ENCODE peak calls at places on chromosomes 16 and 17, in nine cellular contexts. One of them, this sample, is unnamed.

GRCh38 chr17:71438631-71439146 is 682.1 kb upstream of the SOX9 start:
- DNase-seq in EL: peak; percentile 98
- DNase-seq in gastrocnemius medialis: no peak
- DNase-seq in BJ: peak; percentile 89
- DNase-seq in heart left ventricle: no peak
- DNase-seq in Right ventricle myocardium superior: no peak
- DNase-seq in HepG2: peak; percentile 25
- DNase-seq in NCI-H510A: peak; percentile 50
- DNase-seq in Calu3: peak; percentile 45
- DNase-seq in this sample: no peak

GRCh38 chr16:1163567-1164055 is 10.7 kb downstream of the CACNA1H start:
- DNase-seq in EL: peak; percentile 26
- DNase-seq in gastrocnemius medialis: no peak
- DNase-seq in BJ: no peak
- DNase-seq in heart left ventricle: no peak
- DNase-seq in Right ventricle myocardium superior: no peak
- DNase-seq in HepG2: no peak
- DNase-seq in NCI-H510A: no peak
- DNase-seq in Calu3: peak; percentile 55
- DNase-seq in this sample: no peak

GRCh38 chr17:2094891-2095535 is 40.1 kb downstream of the HIC1 start:
- DNase-seq in EL: no peak
- DNase-seq in gastrocnemius medialis: peak; percentile 44
- DNase-seq in BJ: no peak
- DNase-seq in heart left ventricle: peak; percentile 85
- DNase-seq in Right ventricle myocardium superior: peak; percentile 80
- DNase-seq in HepG2: peak; percentile 92
- DNase-seq in NCI-H510A: no peak
- DNase-seq in Calu3: no peak
- DNase-seq in this sample: no peak

GRCh38 chr16:72124761-72125634 is 31.4 kb downstream of the DHX38 start:
- DNase-seq in EL: peak; percentile 76
- DNase-seq in gastrocnemius medialis: peak; percentile 51
- DNase-seq in BJ: peak; percentile 5
- DNase-seq in heart left ventricle: peak; percentile 70
- DNase-seq in Right ventricle myocardium superior: peak; percentile 61
- DNase-seq in HepG2: peak; percentile 67
- DNase-seq in NCI-H510A: peak; percentile 51
- DNase-seq in Calu3: peak; percentile 84
- DNase-seq in this sample: peak; percentile 76

GRCh38 chr16:88439706-88440105 is 13.4 kb upstream of the ZFPM1 start:
- DNase-seq in EL: no peak
- DNase-seq in gastrocnemius medialis: no peak
- DNase-seq in BJ: no peak
- DNase-seq in heart left ventricle: no peak
- DNase-seq in Right ventricle myocardium superior: no peak
- DNase-seq in HepG2: no peak
- DNase-seq in NCI-H510A: no peak
- DNase-seq in Calu3: no peak
- DNase-seq in this sample: no peak

GRCh38 chr17:28828294-28829040 is 14.1 kb downstream of the FAM222B start:
- DNase-seq in EL: peak; percentile 65
- DNase-seq in gastrocnemius medialis: no peak
- DNase-seq in BJ: peak; percentile 77
- DNase-seq in heart left ventricle: no peak
- DNase-seq in Right ventricle myocardium superior: no peak
- DNase-seq in HepG2: no peak
- DNase-seq in NCI-H510A: no peak
- DNase-seq in Calu3: no peak
- DNase-seq in this sample: no peak

GRCh38 chr17:58337126-58337599 is 8.6 kb upstream of the TSPOAP1 start:
- DNase-seq in EL: no peak
- DNase-seq in gastrocnemius medialis: no peak
- DNase-seq in BJ: no peak
- DNase-seq in heart left ventricle: no peak
- DNase-seq in Right ventricle myocardium superior: no peak
- DNase-seq in HepG2: no peak
- DNase-seq in NCI-H510A: no peak
- DNase-seq in Calu3: no peak
- DNase-seq in this sample: no peak

GRCh38 chr17:40320771-40321501 is 12.0 kb downstream of the RARA start:
- DNase-seq in EL: no peak
- DNase-seq in gastrocnemius medialis: peak; percentile 95
- DNase-seq in BJ: no peak
- DNase-seq in heart left ventricle: peak; percentile 82
- DNase-seq in Right ventricle myocardium superior: peak; percentile 85
- DNase-seq in HepG2: no peak
- DNase-seq in NCI-H510A: no peak
- DNase-seq in Calu3: no peak
- DNase-seq in this sample: peak; percentile 57

GRCh38 chr16:85278851-85279250 is 166.6 kb upstream of the CIBAR2 start:
- DNase-seq in EL: no peak
- DNase-seq in gastrocnemius medialis: no peak
- DNase-seq in BJ: no peak
- DNase-seq in heart left ventricle: no peak
- DNase-seq in Right ventricle myocardium superior: no peak
- DNase-seq in HepG2: no peak
- DNase-seq in NCI-H510A: no peak
- DNase-seq in Calu3: no peak
- DNase-seq in this sample: no peak

GRCh38 chr16:50238868-50239301 is 27.5 kb upstream of the ADCY7 start:
- DNase-seq in EL: no peak
- DNase-seq in gastrocnemius medialis: no peak
- DNase-seq in BJ: no peak
- DNase-seq in heart left ventricle: no peak
- DNase-seq in Right ventricle myocardium superior: no peak
- DNase-seq in HepG2: no peak
- DNase-seq in NCI-H510A: peak; percentile 25
- DNase-seq in Calu3: no peak
- DNase-seq in this sample: no peak

GRCh38 chr16:68416057-68417046 is 32.0 kb downstream of the SMPD3 start:
- DNase-seq in EL: no peak
- DNase-seq in gastrocnemius medialis: no peak
- DNase-seq in BJ: no peak
- DNase-seq in heart left ventricle: no peak
- DNase-seq in Right ventricle myocardium superior: no peak
- DNase-seq in HepG2: no peak
- DNase-seq in NCI-H510A: peak; percentile 65
- DNase-seq in Calu3: peak; percentile 64
- DNase-seq in this sample: peak; percentile 84

GRCh38 chr17:71407972-71408371 is 712.8 kb upstream of the SOX9 start:
- DNase-seq in EL: no peak
- DNase-seq in gastrocnemius medialis: no peak
- DNase-seq in BJ: no peak
- DNase-seq in heart left ventricle: no peak
- DNase-seq in Right ventricle myocardium superior: no peak
- DNase-seq in HepG2: no peak
- DNase-seq in NCI-H510A: no peak
- DNase-seq in Calu3: no peak
- DNase-seq in this sample: no peak

GRCh38 chr17:76497979-76498885 is 3.0 kb downstream of the RHBDF2 start:
- DNase-seq in EL: peak; percentile 96
- DNase-seq in gastrocnemius medialis: peak; percentile 84
- DNase-seq in BJ: no peak
- DNase-seq in heart left ventricle: peak; percentile 94
- DNase-seq in Right ventricle myocardium superior: peak; percentile 91
- DNase-seq in HepG2: peak; percentile 55
- DNase-seq in NCI-H510A: no peak
- DNase-seq in Calu3: no peak
- DNase-seq in this sample: peak; percentile 63

GRCh38 chr17:20022701-20023100 is 13.5 kb downstream of the SPECC1 start:
- DNase-seq in EL: no peak
- DNase-seq in gastrocnemius medialis: peak; percentile 33
- DNase-seq in BJ: no peak
- DNase-seq in heart left ventricle: no peak
- DNase-seq in Right ventricle myocardium superior: no peak
- DNase-seq in HepG2: no peak
- DNase-seq in NCI-H510A: no peak
- DNase-seq in Calu3: no peak
- DNase-seq in this sample: no peak

GRCh38 chr16:85192736-85193493 is 80.6 kb upstream of the CIBAR2 start:
- DNase-seq in EL: no peak
- DNase-seq in gastrocnemius medialis: no peak
- DNase-seq in BJ: no peak
- DNase-seq in heart left ventricle: no peak
- DNase-seq in Right ventricle myocardium superior: peak; percentile 43
- DNase-seq in HepG2: no peak
- DNase-seq in NCI-H510A: no peak
- DNase-seq in Calu3: no peak
- DNase-seq in this sample: no peak

GRCh38 chr16:84041421-84041820 is 1.2 kb downstream of the SLC38A8 start:
- DNase-seq in EL: no peak
- DNase-seq in gastrocnemius medialis: no peak
- DNase-seq in BJ: no peak
- DNase-seq in heart left ventricle: peak; percentile 11
- DNase-seq in Right ventricle myocardium superior: peak; percentile 34
- DNase-seq in HepG2: no peak
- DNase-seq in NCI-H510A: no peak
- DNase-seq in Calu3: no peak
- DNase-seq in this sample: no peak

GRCh38 chr17:75301502-75302206 is 12.4 kb upstream of the SLC25A19 start:
- DNase-seq in EL: no peak
- DNase-seq in gastrocnemius medialis: no peak
- DNase-seq in BJ: no peak
- DNase-seq in heart left ventricle: no peak
- DNase-seq in Right ventricle myocardium superior: no peak
- DNase-seq in HepG2: no peak
- DNase-seq in NCI-H510A: no peak
- DNase-seq in Calu3: no peak
- DNase-seq in this sample: no peak

GRCh38 chr16:24189941-24190340 is 66.2 kb upstream of the CACNG3 start:
- DNase-seq in EL: no peak
- DNase-seq in gastrocnemius medialis: no peak
- DNase-seq in BJ: no peak
- DNase-seq in heart left ventricle: no peak
- DNase-seq in Right ventricle myocardium superior: no peak
- DNase-seq in HepG2: no peak
- DNase-seq in NCI-H510A: no peak
- DNase-seq in Calu3: no peak
- DNase-seq in this sample: no peak

GRCh38 chr16:30985401-30986128 is 558 bp downstream of the HSD3B7 start:
- DNase-seq in EL: peak; percentile 33
- DNase-seq in gastrocnemius medialis: peak; percentile 75
- DNase-seq in BJ: no peak
- DNase-seq in heart left ventricle: peak; percentile 54
- DNase-seq in Right ventricle myocardium superior: no peak
- DNase-seq in HepG2: peak; percentile 86
- DNase-seq in NCI-H510A: peak; percentile 83
- DNase-seq in Calu3: peak; percentile 91
- DNase-seq in this sample: peak; percentile 75

GRCh38 chr17:6599364-6599763 is 41.1 kb downstream of the KIAA0753 start:
- DNase-seq in EL: no peak
- DNase-seq in gastrocnemius medialis: no peak
- DNase-seq in BJ: no peak
- DNase-seq in heart left ventricle: no peak
- DNase-seq in Right ventricle myocardium superior: no peak
- DNase-seq in HepG2: no peak
- DNase-seq in NCI-H510A: no peak
- DNase-seq in Calu3: no peak
- DNase-seq in this sample: no peak

GRCh38 chr16:5056347-5056746 is 9.4 kb downstream of the C16orf89 start:
- DNase-seq in EL: peak; percentile 32
- DNase-seq in gastrocnemius medialis: no peak
- DNase-seq in BJ: no peak
- DNase-seq in heart left ventricle: no peak
- DNase-seq in Right ventricle myocardium superior: peak; percentile 37
- DNase-seq in HepG2: peak; percentile 65
- DNase-seq in NCI-H510A: no peak
- DNase-seq in Calu3: peak; percentile 53
- DNase-seq in this sample: peak; percentile 46

GRCh38 chr17:7262192-7263070 is at the start of gene CLDN7:
- DNase-seq in EL: no peak
- DNase-seq in gastrocnemius medialis: no peak
- DNase-seq in BJ: no peak
- DNase-seq in heart left ventricle: no peak
- DNase-seq in Right ventricle myocardium superior: peak; percentile 39
- DNase-seq in HepG2: no peak
- DNase-seq in NCI-H510A: peak; percentile 96
- DNase-seq in Calu3: peak; percentile 94
- DNase-seq in this sample: peak; percentile 96

GRCh38 chr16:77206533-77206932 is 7.3 kb downstream of the SYCE1L start:
- DNase-seq in EL: no peak
- DNase-seq in gastrocnemius medialis: no peak
- DNase-seq in BJ: no peak
- DNase-seq in heart left ventricle: no peak
- DNase-seq in Right ventricle myocardium superior: no peak
- DNase-seq in HepG2: no peak
- DNase-seq in NCI-H510A: no peak
- DNase-seq in Calu3: no peak
- DNase-seq in this sample: no peak

GRCh38 chr16:59459811-59460210 is 725.7 kb upstream of the GOT2 start:
- DNase-seq in EL: peak; percentile 44
- DNase-seq in gastrocnemius medialis: no peak
- DNase-seq in BJ: no peak
- DNase-seq in heart left ventricle: no peak
- DNase-seq in Right ventricle myocardium superior: no peak
- DNase-seq in HepG2: no peak
- DNase-seq in NCI-H510A: no peak
- DNase-seq in Calu3: no peak
- DNase-seq in this sample: no peak

GRCh38 chr17:62870581-62870964 is 62.5 kb upstream of the MARCHF10 start:
- DNase-seq in EL: no peak
- DNase-seq in gastrocnemius medialis: no peak
- DNase-seq in BJ: no peak
- DNase-seq in heart left ventricle: no peak
- DNase-seq in Right ventricle myocardium superior: no peak
- DNase-seq in HepG2: no peak
- DNase-seq in NCI-H510A: no peak
- DNase-seq in Calu3: no peak
- DNase-seq in this sample: no peak

GRCh38 chr17:45953561-45953960 is 45.5 kb upstream of the STH start:
- DNase-seq in EL: no peak
- DNase-seq in gastrocnemius medialis: no peak
- DNase-seq in BJ: no peak
- DNase-seq in heart left ventricle: no peak
- DNase-seq in Right ventricle myocardium superior: no peak
- DNase-seq in HepG2: no peak
- DNase-seq in NCI-H510A: no peak
- DNase-seq in Calu3: no peak
- DNase-seq in this sample: no peak